ENCODE peak calls at places on chromosome 9, in seven cellular contexts. X, C, N, J, B, S and M are unnamed samples.

GRCh38 chr9:96852676-96853075 is 1.6 kb downstream of the ZNF782 start:
- DNase-seq in S (no peak), N (peak), B (no peak), J (no peak), C (no peak), X (peak), M (no peak)

GRCh38 chr9:122011818-122012498 is 81.2 kb downstream of the TTLL11 start:
- DNase-seq in C (no peak), B (no peak), S (no peak), N (no peak), X (no peak), J (no peak), M (no peak)

GRCh38 chr9:503881-504852 is 289.5 kb downstream of the DOCK8 start:
- DNase-seq in S (peak), N (peak), C (peak), B (no peak), J (peak), X (peak), M (no peak)

GRCh38 chr9:120571443-120572257 is 8.3 kb downstream of the CDK5RAP2 start:
- DNase-seq in N (no peak), J (no peak), S (no peak), C (no peak), X (peak), B (peak), M (no peak)

GRCh38 chr9:70580593-70581195 is 166.2 kb upstream of the KLF9 start:
- DNase-seq in C (no peak), S (no peak), J (no peak), N (no peak), B (no peak), X (no peak), M (no peak)

GRCh38 chr9:119349548-119349947 is 19.7 kb downstream of the BRINP1 start:
- DNase-seq in J (no peak), N (no peak), B (no peak), C (no peak), X (no peak), S (no peak), M (no peak)

GRCh38 chr9:100370064-100370723 is 17.5 kb upstream of the TEX10 start:
- DNase-seq in N (no peak), J (no peak), C (no peak), X (no peak), B (no peak), S (no peak), M (no peak)

GRCh38 chr9:88378317-88378716 is 9.9 kb upstream of the SPIN1 start:
- DNase-seq in C (no peak), J (no peak), N (no peak), S (no peak), X (peak), B (no peak), M (no peak)

GRCh38 chr9:38094165-38094564 is 25.1 kb upstream of the SHB start:
- DNase-seq in B (no peak), X (no peak), C (no peak), S (no peak), N (no peak), J (no peak), M (no peak)

GRCh38 chr9:114779352-114779845 is 26.4 kb downstream of the TNFSF15 start:
- DNase-seq in X (no peak), N (peak), J (peak), C (peak), B (no peak), S (no peak), M (no peak)

GRCh38 chr9:23811633-23812032 is 14.4 kb downstream of the ELAVL2 start:
- DNase-seq in N (no peak), X (no peak), J (no peak), S (no peak), C (no peak), B (no peak), M (no peak)

GRCh38 chr9:114017741-114018715 is 60.1 kb downstream of the AMBP start:
- DNase-seq in B (no peak), S (no peak), X (no peak), J (no peak), N (no peak), C (no peak), M (no peak)

GRCh38 chr9:134968011-134968822 is 50.5 kb upstream of the FCN1 start:
- DNase-seq in B (no peak), J (no peak), N (no peak), X (peak), C (no peak), S (no peak), M (no peak)

GRCh38 chr9:129171993-129172751 is 5.9 kb downstream of the IER5L start:
- DNase-seq in B (no peak), C (no peak), X (no peak), S (no peak), J (no peak), N (no peak), M (no peak)

GRCh38 chr9:16139781-16140180 is 586.9 kb downstream of the CCDC171 start:
- DNase-seq in N (no peak), B (no peak), S (no peak), J (no peak), C (no peak), X (no peak), M (no peak)

GRCh38 chr9:5518061-5518936 is 8.0 kb downstream of the PDCD1LG2 start:
- DNase-seq in N (no peak), B (no peak), X (no peak), C (no peak), J (no peak), S (no peak), M (no peak)

GRCh38 chr9:93680445-93681315 is 104.3 kb downstream of the PHF2 start:
- DNase-seq in X (no peak), S (no peak), C (no peak), B (no peak), N (no peak), J (no peak), M (no peak)

GRCh38 chr9:121691890-121692289 is 40.5 kb downstream of the DAB2IP start:
- DNase-seq in X (no peak), B (no peak), S (no peak), J (no peak), N (no peak), C (no peak), M (no peak)

GRCh38 chr9:135604437-135605237 is 34.7 kb downstream of the GLT6D1 start:
- DNase-seq in N (no peak), S (no peak), J (no peak), B (no peak), X (no peak), C (no peak), M (no peak)

GRCh38 chr9:130181645-130182044 is 9.4 kb downstream of the NCS1 start:
- DNase-seq in X (no peak), C (no peak), N (no peak), J (no peak), S (no peak), B (no peak), M (no peak)

GRCh38 chr9:122164286-122164685 is 4.6 kb downstream of the MORN5 start:
- DNase-seq in N (no peak), S (no peak), B (no peak), C (no peak), J (no peak), X (no peak), M (no peak)